ENCODE peak calls at places on chromosomes 1 and 21, in nine cellular contexts. D is activated CD4-positive, alpha-beta T cell treated with anti-CD3 and anti-CD28 coated beads for 24 hours; C is progenitor cell of endocrine pancreas; I is AG04450; B is T-cell; P is activated T-helper 9 cell treated with anti-CD3 and anti-CD28 coated beads, Interleukin-2, amount 50 U/mL, for 16 hours; X is GM04503; F is T-helper 2 cell; R is activated naive CD8-positive, alpha-beta T cell treated with anti-CD3 and anti-CD28 coated beads for 36 hours. G is an unnamed sample.
A peak's percentile ranks its signal among the peaks of the same experiment; 100 is the strongest.

GRCh38 chr1:198519639-198520501 is 20.6 kb downstream of the ATP6V1G3 start:
- DNase-seq in C (no peak), F (peak; percentile 85), P (no peak), X (no peak), D (no peak), I (no peak), R (no peak), B (no peak), G (no peak)

GRCh38 chr1:199084293-199084692 is 445.5 kb downstream of the PTPRC start:
- DNase-seq in X (no peak), I (peak; percentile 85), B (no peak), R (no peak), C (no peak), F (peak; percentile 19), D (no peak), P (no peak), G (no peak)

GRCh38 chr1:91744973-91745648 is 140.8 kb downstream of the TGFBR3 start:
- DNase-seq in R (no peak), X (no peak), I (no peak), C (no peak), P (no peak), F (no peak), D (no peak), B (no peak), G (no peak)

GRCh38 chr1:8321612-8322011 is 3.7 kb downstream of the SLC45A1 start:
- DNase-seq in B (no peak), D (no peak), P (no peak), C (no peak), I (no peak), F (no peak), R (no peak), X (no peak), G (no peak)

GRCh38 chr1:36207339-36207738 is 16.9 kb upstream of the THRAP3 start:
- DNase-seq in C (no peak), R (no peak), I (no peak), D (no peak), B (no peak), X (no peak), F (no peak), P (no peak), G (no peak)

GRCh38 chr1:186476306-186477040 is 15.6 kb upstream of the PDC start:
- DNase-seq in X (no peak), R (no peak), I (peak; percentile 15), D (no peak), F (no peak), B (no peak), P (no peak), C (no peak), G (no peak)

GRCh38 chr1:172398193-172398592 is 22.3 kb upstream of the C1orf105 start:
- DNase-seq in X (no peak), D (no peak), P (no peak), I (no peak), C (no peak), B (no peak), F (peak; percentile 35), R (no peak), G (no peak)

GRCh38 chr1:22665752-22666151 is 12.7 kb downstream of the C1QB start:
- DNase-seq in F (no peak), X (no peak), P (no peak), D (no peak), R (no peak), B (no peak), I (no peak), C (peak; percentile 37), G (peak; percentile 77)

GRCh38 chr21:30979054-30979453 is 59.2 kb downstream of the KRTAP19-8 start:
- DNase-seq in I (no peak), F (peak; percentile 68), B (no peak), D (no peak), R (no peak), X (no peak), P (no peak), C (no peak), G (no peak)

GRCh38 chr1:32250893-32251716 is at the start of gene LCK:
- DNase-seq in P (peak; percentile 52), D (peak; percentile 50), R (peak; percentile 85), F (peak; percentile 90), X (no peak), C (no peak), I (no peak), B (peak; percentile 55), G (peak; percentile 26)

GRCh38 chr1:24383381-24383940 is 30.1 kb downstream of the STPG1 start:
- DNase-seq in P (no peak), I (no peak), R (no peak), X (no peak), B (no peak), D (no peak), C (no peak), F (no peak), G (no peak)

GRCh38 chr21:28601708-28602107 is 391.0 kb downstream of the LTN1 start:
- DNase-seq in I (peak; percentile 4), B (no peak), F (no peak), D (no peak), X (no peak), C (no peak), P (no peak), R (no peak), G (no peak)

GRCh38 chr1:92446990-92447681 is 39.6 kb downstream of the GFI1 start:
- DNase-seq in F (no peak), I (no peak), D (no peak), P (no peak), C (no peak), R (no peak), X (no peak), B (no peak), G (no peak)

GRCh38 chr21:17231124-17231523 is 281.7 kb upstream of the CXADR start:
- DNase-seq in X (no peak), I (no peak), F (no peak), R (no peak), B (no peak), D (no peak), P (no peak), C (no peak), G (no peak)

GRCh38 chr1:202194328-202194648 is 689 bp downstream of the LGR6 start:
- DNase-seq in I (no peak), C (no peak), R (no peak), B (no peak), X (no peak), D (no peak), P (no peak), F (no peak), G (no peak)

GRCh38 chr1:12773438-12773837 is at the start of gene PRAMEF12:
- DNase-seq in C (no peak), X (no peak), I (no peak), F (no peak), P (no peak), R (no peak), D (no peak), B (no peak), G (no peak)

GRCh38 chr1:112619518-112620458 is at the start of gene CAPZA1:
- DNase-seq in X (peak; percentile 49), D (peak; percentile 86), R (peak; percentile 93), B (peak; percentile 91), P (peak; percentile 86), I (peak; percentile 78), F (peak; percentile 98), C (peak; percentile 71), G (peak; percentile 93)

G was measured in glutamatergic neuron.